ENCODE peak calls at places on chromosomes 13 and 19, in six cellular contexts. K is H9, E is IMR-90, Y is neuronal stem cell, W is H1, R is mesendoderm. N is an unnamed sample.

GRCh38 chr19:40802300-40803169 is 3.5 kb downstream of the EGLN2 start:
- DNase-seq in K (no peak), E (no peak), Y (no peak), W (no peak), R (no peak), N (no peak)

GRCh38 chr19:45161715-45162463 is 1.1 kb upstream of the NKPD1 start:
- DNase-seq in K (peak; percentile 80), E (peak; percentile 28), Y (no peak), W (peak; percentile 86), R (peak; percentile 63), N (peak; percentile 55)

GRCh38 chr13:31107109-31107508 is 54.6 kb downstream of the HSPH1 start:
- DNase-seq in K (no peak), E (no peak), Y (no peak), W (no peak), R (no peak), N (no peak)

GRCh38 chr13:108033800-108034707 is 181.3 kb downstream of the LIG4 start:
- DNase-seq in K (no peak), E (no peak), Y (no peak), W (no peak), R (no peak), N (peak; percentile 2)

GRCh38 chr13:50843256-50844043 is at the start of gene DLEU7:
- DNase-seq in K (peak; percentile 74), E (no peak), Y (peak; percentile 82), W (peak; percentile 83), R (peak; percentile 19), N (no peak)

GRCh38 chr13:37134411-37135041 is 29.1 kb upstream of the CSNK1A1L start:
- DNase-seq in K (no peak), E (peak; percentile 90), Y (no peak), W (no peak), R (peak; percentile 70), N (peak; percentile 83)

GRCh38 chr13:30585748-30586262 is 31.9 kb upstream of the USPL1 start:
- DNase-seq in K (no peak), E (peak; percentile 93), Y (no peak), W (no peak), R (no peak), N (peak; percentile 76)

GRCh38 chr13:59745395-59745788 is 418.3 kb downstream of the DIAPH3 start:
- DNase-seq in K (no peak), E (peak; percentile 78), Y (no peak), W (no peak), R (no peak), N (peak; percentile 10)

GRCh38 chr19:47228168-47228936 is 2.6 kb downstream of the BBC3 start:
- DNase-seq in K (peak; percentile 73), E (peak; percentile 17), Y (no peak), W (peak; percentile 72), R (peak; percentile 71), N (peak; percentile 63)

GRCh38 chr19:58570770-58571574 is 2.2 kb downstream of the MZF1 start:
- DNase-seq in K (no peak), E (no peak), Y (no peak), W (no peak), R (no peak), N (no peak)

GRCh38 chr13:67258482-67258881 is 28.3 kb upstream of the PCDH9 start:
- DNase-seq in K (peak; percentile 61), E (no peak), Y (no peak), W (peak; percentile 50), R (peak; percentile 68), N (peak; percentile 6)

GRCh38 chr13:44342741-44343140 is 30.9 kb upstream of the SERP2 start:
- DNase-seq in K (no peak), E (no peak), Y (no peak), W (no peak), R (no peak), N (no peak)

GRCh38 chr19:33134571-33135041 is 2.7 kb downstream of the WDR88 start:
- DNase-seq in K (peak; percentile 63), E (no peak), Y (no peak), W (peak; percentile 56), R (peak; percentile 41), N (no peak)

GRCh38 chr19:39157275-39157996 is 31.9 kb downstream of the PAK4 start:
- DNase-seq in K (no peak), E (peak; percentile 28), Y (no peak), W (no peak), R (no peak), N (peak; percentile 42)

GRCh38 chr13:109871018-109871370 is 84.6 kb upstream of the IRS2 start:
- DNase-seq in K (no peak), E (peak; percentile 55), Y (no peak), W (no peak), R (no peak), N (peak; percentile 9)

GRCh38 chr19:29483641-29483920 is 42.2 kb upstream of the VSTM2B start:
- DNase-seq in K (peak; percentile 5), E (no peak), Y (no peak), W (no peak), R (no peak), N (no peak)

GRCh38 chr19:47663435-47663910 is 49.7 kb upstream of the EHD2 start:
- DNase-seq in K (no peak), E (peak; percentile 96), Y (no peak), W (no peak), R (no peak), N (peak; percentile 97)

GRCh38 chr13:33256148-33256547 is 29.4 kb downstream of the STARD13 start:
- DNase-seq in K (no peak), E (no peak), Y (no peak), W (no peak), R (no peak), N (no peak)

GRCh38 chr19:33621811-33622504 is at the start of gene CHST8:
- DNase-seq in K (peak; percentile 82), E (no peak), Y (peak; percentile 73), W (peak; percentile 86), R (peak; percentile 74), N (no peak)

GRCh38 chr19:55459950-55460657 is 1.3 kb downstream of the ISOC2 start:
- DNase-seq in K (no peak), E (peak; percentile 31), Y (no peak), W (no peak), R (no peak), N (peak; percentile 73)

GRCh38 chr19:21498651-21499050 is 6.8 kb upstream of the ZNF429 start:
- DNase-seq in K (no peak), E (no peak), Y (no peak), W (no peak), R (peak; percentile 8), N (no peak)

GRCh38 chr19:14248578-14249011 is 42.6 kb upstream of the ADGRL1 start:
- DNase-seq in K (peak; percentile 95), E (no peak), Y (peak; percentile 87), W (no peak), R (peak; percentile 98), N (peak; percentile 55)

GRCh38 chr19:57406516-57407123 is 4.3 kb upstream of the ZNF17 start:
- DNase-seq in K (peak; percentile 91), E (peak; percentile 45), Y (peak; percentile 58), W (peak; percentile 88), R (peak; percentile 84), N (peak; percentile 60)

GRCh38 chr13:79780240-79780639 is 299.3 kb downstream of the NDFIP2 start:
- DNase-seq in K (no peak), E (peak; percentile 42), Y (no peak), W (no peak), R (no peak), N (peak; percentile 51)

GRCh38 chr19:6667114-6667627 is 2.8 kb downstream of the TNFSF14 start:
- DNase-seq in K (no peak), E (no peak), Y (no peak), W (no peak), R (no peak), N (no peak)

GRCh38 chr13:111938743-111939142 is 128.2 kb upstream of the SOX1 start:
- DNase-seq in K (peak; percentile 14), E (no peak), Y (no peak), W (peak; percentile 33), R (no peak), N (no peak)

GRCh38 chr13:30818323-30818960 is 83.1 kb downstream of the ALOX5AP start:
- DNase-seq in K (no peak), E (peak; percentile 87), Y (no peak), W (no peak), R (no peak), N (peak; percentile 91)

GRCh38 chr13:83162493-83162892 is 719.8 kb downstream of the SLITRK1 start:
- DNase-seq in K (no peak), E (peak; percentile 17), Y (no peak), W (no peak), R (peak; percentile 40), N (peak; percentile 8)
- H2BK15ac ChIP-seq in K (no peak overlapping the region), E (no peak overlapping the region), Y (no peak overlapping the region), W (no peak overlapping the region), R (no peak overlapping the region), N (no peak overlapping the region)

GRCh38 chr19:511101-511841 is 4.0 kb downstream of the TPGS1 start:
- DNase-seq in K (peak; percentile 78), E (peak; percentile 36), Y (no peak), W (peak; percentile 61), R (peak; percentile 95), N (no peak)

GRCh38 chr19:510606-511100 is 3.4 kb downstream of the TPGS1 start:
- DNase-seq in K (peak; percentile 95), E (peak; percentile 81), Y (peak; percentile 88), W (peak; percentile 98), R (peak; percentile 97), N (peak; percentile 93)

GRCh38 chr19:513368-514165 is 6.3 kb downstream of the TPGS1 start:
- DNase-seq in K (no peak), E (no peak), Y (no peak), W (no peak), R (no peak), N (no peak)

GRCh38 chr19:514166-514663 is 6.9 kb downstream of the TPGS1 start:
- DNase-seq in K (no peak), E (no peak), Y (no peak), W (no peak), R (no peak), N (no peak)

GRCh38 chr19:512548-513365 is 5.5 kb downstream of the TPGS1 start:
- DNase-seq in K (no peak), E (no peak), Y (no peak), W (peak; percentile 59), R (no peak), N (no peak)
- H2BK15ac ChIP-seq in K (no peak overlapping the region), E (no peak overlapping the region), Y (peak overlapping the region; percentile 85), W (no peak overlapping the region), R (no peak overlapping the region), N (no peak overlapping the region)

DNA sequence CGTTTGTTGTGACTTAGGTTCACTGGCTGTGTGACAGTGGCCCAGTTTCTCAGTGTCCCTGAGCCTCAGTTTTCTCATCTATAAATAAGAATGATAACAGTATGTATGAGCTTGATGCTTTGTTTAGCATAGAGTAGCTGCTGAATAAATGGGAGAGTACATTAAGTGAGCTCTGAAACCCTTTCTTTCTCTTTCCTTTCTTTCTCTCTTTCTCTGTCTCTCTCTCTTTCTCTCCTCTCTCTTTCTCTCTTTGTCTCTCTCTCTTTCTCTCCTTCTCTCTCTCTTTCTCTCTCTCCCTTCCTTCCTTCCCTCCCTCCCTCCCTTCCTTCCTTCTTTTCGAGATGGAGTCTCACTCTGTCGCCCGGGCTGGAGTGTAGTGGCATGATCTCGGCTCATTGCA is 2.0 kb downstream of the KXD1 start:
- DNase-seq in K (no peak), E (no peak), Y (no peak), W (no peak), R (no peak), N (no peak)
- H2BK15ac ChIP-seq in K (no peak overlapping the region), E (no peak overlapping the region), Y (no peak overlapping the region), W (no peak overlapping the region), R (no peak overlapping the region), N (no peak overlapping the region)

DNA sequence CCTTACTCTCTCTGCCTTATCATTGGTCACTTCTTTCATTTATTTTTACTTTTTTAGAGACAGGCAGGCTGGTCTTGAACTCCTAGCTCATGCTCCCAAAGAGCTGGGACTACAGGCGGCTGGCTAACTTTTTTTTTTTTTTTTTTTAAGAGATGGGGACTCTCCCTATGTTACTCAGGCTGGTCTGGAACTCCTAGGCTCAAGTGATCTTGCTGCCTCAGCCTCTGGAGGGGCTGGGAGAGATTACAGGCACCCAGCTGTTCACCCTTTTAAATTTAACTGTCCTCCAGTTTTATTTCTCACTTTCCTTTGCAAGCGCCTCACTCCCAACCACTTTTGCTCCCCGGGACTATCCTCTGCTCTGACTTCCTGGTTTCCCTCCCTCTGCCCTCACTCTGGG is 5.6 kb upstream of the CLDN10 start:
- DNase-seq in K (peak; percentile 33), E (no peak), Y (no peak), W (no peak), R (peak; percentile 46), N (no peak)
- H2BK15ac ChIP-seq in K (no peak overlapping the region), E (no peak overlapping the region), Y (no peak overlapping the region), W (no peak overlapping the region), R (no peak overlapping the region), N (no peak overlapping the region)